ENCODE peak calls at places on chromosome 11, in four cellular contexts. V is PC-3, L is BJ, K is fibroblast of mammary gland. B is an unnamed sample.
A peak's percentile ranks its signal among the peaks of the same experiment; 100 is the strongest.

GRCh38 chr11:35321532-35322320 is 97.6 kb downstream of the SLC1A2 start:
- DNase-seq in K (peak; percentile 93), L (peak; percentile 88), V (no peak), B (no peak)

GRCh38 chr11:123569387-123569786 is 85.0 kb downstream of the SCN3B start:
- DNase-seq in V (no peak), K (no peak), L (no peak), B (no peak)

GRCh38 chr11:131275580-131275979 is 94.8 kb upstream of the NTM start:
- DNase-seq in L (no peak), K (no peak), V (no peak), B (no peak)

GRCh38 chr11:95908826-95909225 is 15.1 kb downstream of the MTMR2 start:
- DNase-seq in K (peak; percentile 55), L (no peak), V (no peak), B (no peak)

GRCh38 chr11:114762437-114762836 is 84.1 kb downstream of the NXPE2 start:
- DNase-seq in L (no peak), V (peak; percentile 75), K (peak; percentile 57), B (peak; percentile 52)

GRCh38 chr11:94655291-94655690 is 88.1 kb downstream of the PIWIL4 start:
- DNase-seq in L (no peak), K (no peak), V (no peak), B (no peak)

GRCh38 chr11:72813740-72814138 is 472 bp upstream of the ATG16L2 start:
- DNase-seq in V (peak; percentile 81), L (no peak), K (peak; percentile 68), B (no peak)

GRCh38 chr11:12100886-12101285 is 9.5 kb upstream of the MICAL2 start:
- DNase-seq in L (no peak), K (no peak), V (no peak), B (no peak)

GRCh38 chr11:16511109-16511806 is 154.9 kb upstream of the SOX6 start:
- DNase-seq in K (peak; percentile 10), V (peak; percentile 12), L (peak; percentile 38), B (no peak)

GRCh38 chr11:3167143-3168119 is 2.3 kb upstream of the OSBPL5 start:
- DNase-seq in V (no peak), L (no peak), K (no peak), B (no peak)

GRCh38 chr11:131955901-131956300 is 585.5 kb downstream of the NTM start:
- DNase-seq in L (no peak), K (no peak), V (no peak), B (no peak)

GRCh38 chr11:31921066-31921465 is 109.9 kb upstream of the PAX6 start:
- DNase-seq in V (no peak), L (no peak), K (no peak), B (no peak)

GRCh38 chr11:17014321-17014773 is at the start of gene PLEKHA7:
- DNase-seq in L (no peak), K (no peak), V (peak; percentile 7), B (peak; percentile 33)

GRCh38 chr11:88538088-88538487 is 200.6 kb upstream of the CTSC start:
- DNase-seq in K (peak; percentile 82), L (no peak), V (peak; percentile 88), B (no peak)

GRCh38 chr11:31643831-31644230 is 134.3 kb downstream of the ELP4 start:
- DNase-seq in L (peak; percentile 13), K (peak; percentile 70), V (peak; percentile 78), B (no peak)

GRCh38 chr11:30406978-30407762 is 84.3 kb downstream of the ARL14EP start:
- DNase-seq in K (no peak), V (peak; percentile 1), L (no peak), B (no peak)

GRCh38 chr11:70158201-70158600 is 44.9 kb upstream of the FADD start:
- DNase-seq in K (no peak), L (no peak), V (peak; percentile 30), B (peak; percentile 24)

GRCh38 chr11:129190087-129190486 is 2.0 kb downstream of the ARHGAP32 start:
- DNase-seq in L (no peak), V (peak; percentile 24), K (peak; percentile 25), B (no peak)

GRCh38 chr11:92852946-92853345 is 116.5 kb upstream of the MTNR1B start:
- DNase-seq in V (no peak), K (no peak), L (no peak), B (no peak)

GRCh38 chr11:12289667-12290476 is 87.5 kb upstream of the PARVA start:
- DNase-seq in L (no peak), V (no peak), K (no peak), B (no peak)

DNA sequence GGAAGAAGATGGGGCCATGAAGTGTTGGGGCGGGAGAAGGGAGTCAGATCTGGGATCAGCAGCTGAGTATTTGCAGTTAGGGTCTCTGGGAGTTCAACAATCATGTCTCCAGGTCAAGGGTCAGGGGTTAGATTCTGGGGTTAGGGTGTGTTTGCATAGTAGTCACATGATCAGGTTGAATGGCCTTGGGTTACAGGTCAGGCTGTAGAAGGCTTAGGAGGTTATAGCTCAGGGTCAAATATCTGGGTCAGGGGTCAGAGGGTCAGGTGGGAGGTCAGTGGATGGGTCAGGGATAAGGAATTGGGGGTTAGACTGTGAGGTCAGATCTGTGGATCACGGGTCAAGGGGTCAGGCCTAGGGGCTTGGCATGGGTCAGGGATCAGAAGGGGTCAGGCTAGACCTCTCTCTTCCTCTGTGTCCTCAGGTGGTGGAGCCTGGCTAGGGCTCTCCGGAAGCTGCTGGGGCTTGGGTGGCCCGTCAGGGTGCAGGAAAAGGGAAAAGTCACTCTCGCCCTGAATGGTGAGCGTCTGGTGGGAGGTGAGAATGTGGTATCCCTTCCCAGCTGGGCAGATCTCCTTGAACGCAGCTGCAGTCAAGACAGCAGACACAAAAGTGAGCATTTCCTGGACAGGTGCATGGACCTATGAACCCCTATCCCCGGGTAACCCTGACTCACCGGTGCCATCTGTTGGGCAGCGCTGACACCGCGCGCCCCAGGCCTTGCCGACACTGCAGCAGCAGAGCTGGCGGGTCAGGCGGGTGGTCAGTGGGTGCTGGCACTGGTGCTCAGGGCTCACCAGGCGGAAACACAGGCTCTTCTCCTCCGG is 6.4 kb downstream of the LTBP3 start:
- DNase-seq in V (peak; percentile 71), K (peak; percentile 40), L (no peak), B (no peak)
- TF ChIP-seq CTCF in V (peak; percentile 72), K (peak; percentile 25), L (peak; percentile 53), B (peak; percentile 51)

DNA sequence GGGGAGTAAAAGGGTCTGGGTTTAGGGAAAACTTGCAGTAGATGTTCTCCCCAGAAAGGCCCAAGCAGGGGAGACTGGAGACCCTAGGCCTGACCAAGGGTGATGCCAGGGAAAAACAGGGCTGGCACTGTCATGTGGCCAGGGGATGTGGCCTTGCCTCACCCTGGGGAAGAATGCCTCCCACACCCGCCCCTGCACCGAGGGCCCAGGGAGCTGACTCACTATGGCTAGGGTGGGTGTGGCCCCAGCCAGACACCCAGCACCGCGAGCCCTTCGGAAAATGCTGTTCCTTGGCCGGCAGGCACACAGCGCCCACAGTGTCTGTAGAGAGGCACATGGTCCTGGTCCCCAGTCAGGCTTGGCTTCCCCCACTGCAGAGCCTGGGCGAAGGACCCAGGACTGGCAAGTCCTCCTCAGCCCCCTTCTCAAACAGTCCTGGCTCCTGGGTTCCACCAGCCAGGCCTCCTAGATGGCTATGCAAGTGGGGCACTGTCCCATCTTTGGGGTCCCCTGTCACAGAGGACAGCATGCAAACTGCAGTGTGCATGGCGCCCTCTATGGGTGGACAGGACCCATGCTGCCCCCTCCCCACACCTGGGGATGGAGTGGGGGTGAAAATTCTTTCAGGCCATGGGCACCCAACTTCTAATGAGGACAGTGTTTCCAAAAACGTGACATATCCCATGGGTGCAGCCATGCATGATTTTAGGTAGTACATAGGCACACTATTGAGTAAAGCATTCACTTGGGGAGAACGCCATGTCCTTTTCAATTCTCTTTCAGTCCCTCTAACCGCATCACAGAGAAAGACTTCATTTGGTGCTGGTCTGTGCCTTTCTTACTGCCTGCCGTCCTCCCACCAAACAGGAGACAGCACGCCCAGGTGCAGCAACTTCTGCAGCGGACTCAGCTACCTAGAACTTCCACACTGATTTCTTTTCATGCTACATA is 15.2 kb downstream of the TMPRSS5 start:
- DNase-seq in K (peak; percentile 64), L (peak; percentile 9), V (peak; percentile 97), B (peak; percentile 24)
- TF ChIP-seq CTCF in K (peak; percentile 15), L (peak; percentile 30), V (peak; percentile 93), B (peak; percentile 57)

DNA sequence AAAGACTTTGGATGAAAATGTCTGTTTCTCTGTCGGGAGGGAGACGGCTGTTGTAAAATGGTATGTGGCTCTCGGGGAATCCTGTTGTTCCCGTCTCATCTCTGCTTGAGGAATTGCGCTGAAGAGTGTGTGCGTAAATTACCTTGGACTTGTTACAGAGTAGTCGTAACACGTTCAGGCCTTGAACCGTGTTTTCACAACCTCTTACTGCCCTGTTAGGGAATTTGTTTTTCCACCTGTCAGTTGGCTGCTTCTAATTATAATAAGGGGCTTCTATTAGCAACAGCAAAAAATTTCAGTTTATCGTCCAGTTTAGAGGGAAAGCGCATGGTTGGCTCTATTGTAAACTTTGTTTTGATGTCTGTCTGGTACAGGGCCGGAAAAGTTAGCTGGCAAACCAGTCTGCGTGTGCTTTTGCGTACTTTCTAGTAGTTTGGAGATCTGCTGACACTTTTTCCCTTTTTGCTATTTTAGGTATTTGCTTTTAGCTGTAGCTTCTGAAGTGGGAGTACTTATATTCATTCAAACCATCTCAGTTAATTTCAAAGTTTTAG is 1.5 kb downstream of the HIPK3 start:
- DNase-seq in L (no peak), K (peak; percentile 72), V (peak; percentile 38), B (peak; percentile 3)
- TF ChIP-seq CTCF in L (no peak), K (no peak), V (no peak), B (peak; percentile 7)

GRCh38 chr11:119044708-119045107 is 12.3 kb downstream of the HYOU1 start:
- DNase-seq in K (no peak), V (no peak), L (no peak), B (no peak)
- TF ChIP-seq CTCF in K (no peak), V (no peak), L (peak; percentile 16), B (peak; percentile 49)

DNA sequence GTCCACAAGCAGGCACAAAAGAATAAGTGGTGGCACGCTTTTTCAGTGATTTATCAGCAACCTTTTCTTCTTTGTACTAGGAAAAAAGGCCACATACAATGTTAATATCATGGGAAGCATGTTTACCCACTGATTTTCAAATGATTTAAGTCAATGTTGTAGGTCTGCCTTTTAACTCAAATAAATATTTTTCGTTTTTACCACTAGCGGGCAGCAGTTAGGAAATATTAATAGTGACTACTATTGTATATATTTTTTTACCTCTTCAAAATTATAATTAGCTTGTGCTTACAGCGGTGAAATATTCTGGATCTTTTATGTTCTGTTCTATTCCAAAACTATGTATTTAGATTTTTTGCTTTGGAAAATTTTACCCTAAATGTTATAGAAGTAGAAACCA is 6.4 kb upstream of the SLC17A6 start:
- DNase-seq in V (peak; percentile 22), K (no peak), L (no peak), B (no peak)
- TF ChIP-seq CTCF in V (peak; percentile 51), K (peak; percentile 4), L (no peak), B (no peak)